ENCODE peak calls at places on chromosome 7, in nine cellular contexts. L is lower lobe of right lung, P is KG1, F is Right ventricle myocardium inferior, T is dermis microvascular lymphatic vessel endothelial cell, Y is cardiac muscle cell, S is endothelial cell, N is sigmoid colon, Q is psoas muscle. Z is an unnamed sample.

GRCh38 chr7:120994512-120995363 is 6.2 kb downstream of the CPED1 start:
- DNase-seq in S (no peak), Y (no peak), N (no peak), P (no peak), Q (no peak), L (no peak), F (no peak), T (no peak), Z (no peak)

GRCh38 chr7:14839307-14839706 is 63.2 kb downstream of the DGKB start:
- DNase-seq in Q (no peak), S (no peak), F (no peak), P (no peak), T (no peak), L (no peak), N (no peak), Y (no peak), Z (no peak)

GRCh38 chr7:77348371-77348813 is 67.8 kb downstream of the GSAP start:
- DNase-seq in F (peak), L (no peak), Y (peak), Q (no peak), S (no peak), N (peak), P (no peak), T (peak), Z (no peak)

GRCh38 chr7:32477649-32477980 is 12.6 kb downstream of the LSM5 start:
- DNase-seq in P (no peak), N (no peak), Y (no peak), T (no peak), Q (no peak), F (no peak), L (no peak), S (no peak), Z (no peak)

GRCh38 chr7:134527979-134528371 is 608 bp downstream of the AKR1B10 start:
- DNase-seq in L (no peak), S (no peak), N (no peak), T (no peak), Q (peak), Y (peak), P (no peak), F (peak), Z (no peak)

GRCh38 chr7:127650842-127651555 is 995 bp upstream of the SND1 start:
- DNase-seq in F (no peak), Y (peak), T (peak), S (peak), P (no peak), Q (peak), L (no peak), N (peak), Z (peak)

GRCh38 chr7:95905165-95905564 is 132.8 kb downstream of the DYNC1I1 start:
- DNase-seq in T (peak), Y (peak), L (no peak), N (no peak), S (peak), Q (no peak), P (no peak), F (no peak), Z (no peak)

GRCh38 chr7:155824195-155824915 is 12.1 kb upstream of the SHH start:
- DNase-seq in S (no peak), Q (no peak), N (no peak), Y (peak), F (no peak), T (peak), L (no peak), P (no peak), Z (peak)

GRCh38 chr7:90320801-90321494 is at the start of gene FAM237B:
- DNase-seq in P (no peak), L (peak), T (peak), F (no peak), S (peak), N (no peak), Y (peak), Q (no peak), Z (peak)

GRCh38 chr7:124856299-124856888 is 73.2 kb downstream of the POT1 start:
- DNase-seq in L (no peak), N (no peak), Y (peak), F (no peak), Q (no peak), S (no peak), P (no peak), T (peak), Z (peak)

GRCh38 chr7:26280723-26281122 is 10.9 kb upstream of the SNX10 start:
- DNase-seq in N (no peak), Y (no peak), Q (no peak), P (no peak), L (no peak), F (no peak), S (no peak), T (no peak), Z (no peak)

GRCh38 chr7:100211342-100211780 is 8.4 kb upstream of the PVRIG start:
- DNase-seq in S (no peak), Y (no peak), F (no peak), T (no peak), N (no peak), P (no peak), L (no peak), Q (no peak), Z (no peak)

GRCh38 chr7:95525503-95525902 is 39.8 kb downstream of the ASB4 start:
- DNase-seq in N (no peak), Q (no peak), P (no peak), S (no peak), L (no peak), T (no peak), Y (no peak), F (no peak), Z (no peak)

GRCh38 chr7:86942081-86942480 is 117.4 kb downstream of the ELAPOR2 start:
- DNase-seq in Q (no peak), P (no peak), Y (no peak), F (no peak), S (no peak), L (no peak), T (peak), N (no peak), Z (no peak)

GRCh38 chr7:67711706-67712105 is 715.1 kb downstream of the TYW1 start:
- DNase-seq in Y (no peak), N (no peak), L (no peak), Q (no peak), P (no peak), T (no peak), S (no peak), F (no peak), Z (no peak)

GRCh38 chr7:139731802-139732470 is 45.9 kb downstream of the HIPK2 start:
- DNase-seq in Y (peak), Q (peak), P (no peak), S (no peak), N (peak), L (peak), T (peak), F (peak), Z (peak)

GRCh38 chr7:92691578-92691977 is 101.4 kb upstream of the FAM133B start:
- DNase-seq in S (peak), Y (peak), N (no peak), T (peak), Q (no peak), P (no peak), L (no peak), F (no peak), Z (peak)

GRCh38 chr7:117588352-117588794 is 108.5 kb downstream of the CFTR start:
- DNase-seq in S (no peak), N (no peak), F (no peak), L (no peak), P (no peak), Y (peak), Q (no peak), T (peak), Z (no peak)

GRCh38 chr7:155580367-155580766 is 34.0 kb upstream of the CNPY1 start:
- DNase-seq in T (no peak), P (no peak), Q (no peak), Y (no peak), N (no peak), F (no peak), S (no peak), L (no peak), Z (no peak)

GRCh38 chr7:101094791-101095375 is 9.6 kb downstream of the TRIM56 start:
- DNase-seq in L (peak), P (no peak), T (peak), Q (peak), S (peak), F (no peak), N (peak), Y (peak), Z (no peak)

GRCh38 chr7:601573-602340 is 82.1 kb upstream of the PDGFA start:
- DNase-seq in Y (peak), F (no peak), L (peak), P (peak), Q (peak), T (peak), N (peak), S (no peak), Z (no peak)

GRCh38 chr7:7002416-7003062 is 176.5 kb upstream of the CCZ1B start:
- DNase-seq in L (no peak), P (no peak), Q (no peak), T (no peak), Y (no peak), N (no peak), F (no peak), S (no peak), Z (no peak)

GRCh38 chr7:117715784-117716445 is 157.3 kb downstream of the CTTNBP2 start:
- DNase-seq in Q (no peak), S (peak), L (no peak), F (no peak), N (no peak), P (peak), Y (peak), T (peak), Z (peak)

GRCh38 chr7:132518102-132518838 is 58.0 kb downstream of the PLXNA4 start:
- DNase-seq in Y (no peak), N (no peak), Q (no peak), S (peak), T (peak), L (no peak), F (no peak), P (no peak), Z (peak)

GRCh38 chr7:74587435-74588126 is 69.9 kb upstream of the GTF2I start:
- DNase-seq in Y (peak), F (peak), Q (peak), T (peak), N (peak), L (peak), P (no peak), S (peak), Z (peak)

GRCh38 chr7:155225516-155225915 is 72.2 kb upstream of the INSIG1 start:
- DNase-seq in Q (no peak), F (peak), T (no peak), S (no peak), L (no peak), N (peak), Y (no peak), P (no peak), Z (no peak)

GRCh38 chr7:114928060-114928459 is 6.2 kb downstream of the MDFIC start:
- DNase-seq in S (no peak), F (no peak), Y (peak), L (no peak), P (no peak), T (no peak), Q (no peak), N (no peak), Z (no peak)

GRCh38 chr7:136278057-136278456 is 300.9 kb upstream of the MTPN start:
- DNase-seq in Q (no peak), L (no peak), Y (no peak), N (no peak), F (no peak), T (no peak), P (no peak), S (no peak), Z (no peak)

GRCh38 chr7:150897502-150898474 is 45.5 kb downstream of the AOC1 start:
- DNase-seq in Y (no peak), F (no peak), Q (no peak), P (no peak), T (peak), S (no peak), L (no peak), N (no peak), Z (no peak)

Z was measured in RWPE1.